ENCODE peak calls at places on chromosomes 1 and 21, in nine cellular contexts. F, E, X, J, S, H, L, N and U are unnamed samples.

GRCh38 chr1:46131727-46132528 is 501 bp downstream of the PIK3R3 start:
- DNase-seq in E (peak; percentile 51), H (peak; percentile 2), L (peak; percentile 35), X (peak; percentile 21), N (peak; percentile 60), F (peak; percentile 30), S (peak; percentile 27), J (no peak), U (no peak)

GRCh38 chr1:95252422-95252821 is 18.4 kb downstream of the RWDD3 start:
- DNase-seq in L (no peak), J (no peak), X (no peak), N (no peak), H (no peak), E (no peak), S (no peak), F (no peak), U (no peak)

GRCh38 chr1:47023268-47024137 is at the start of gene CYP4X1:
- DNase-seq in X (peak; percentile 47), N (no peak), L (peak; percentile 12), E (no peak), J (no peak), F (no peak), H (no peak), S (peak; percentile 35), U (no peak)

GRCh38 chr1:227192163-227192562 is 126.1 kb downstream of the CDC42BPA start:
- DNase-seq in S (peak; percentile 44), E (peak; percentile 72), J (no peak), L (peak; percentile 98), N (no peak), F (peak; percentile 7), H (no peak), X (peak; percentile 87), U (no peak)

GRCh38 chr1:21857840-21858670 is 46.0 kb downstream of the LDLRAD2 start:
- DNase-seq in L (no peak), E (no peak), S (no peak), F (no peak), H (no peak), N (no peak), X (peak; percentile 10), J (no peak), U (no peak)

GRCh38 chr1:198496216-198497143 is 44.0 kb downstream of the ATP6V1G3 start:
- DNase-seq in H (no peak), J (no peak), F (no peak), L (peak; percentile 74), X (peak; percentile 47), E (no peak), N (no peak), S (no peak), U (no peak)

GRCh38 chr1:94255476-94255875 is 18.1 kb upstream of the ARHGAP29 start:
- DNase-seq in L (peak; percentile 49), H (no peak), E (no peak), S (no peak), X (peak; percentile 52), N (no peak), J (no peak), F (no peak), U (no peak)

GRCh38 chr1:95437011-95437410 is 203.0 kb downstream of the RWDD3 start:
- DNase-seq in J (no peak), F (no peak), H (no peak), E (no peak), L (no peak), N (no peak), X (no peak), S (no peak), U (no peak)

GRCh38 chr1:111621050-111621449 is 1.5 kb downstream of the RAP1A start:
- DNase-seq in S (no peak), X (peak; percentile 61), H (peak; percentile 17), L (peak; percentile 13), J (no peak), E (peak; percentile 52), F (no peak), N (no peak), U (no peak)

GRCh38 chr1:201019321-201019977 is 4.1 kb downstream of the KIF21B start:
- DNase-seq in L (peak; percentile 10), F (no peak), E (peak; percentile 94), X (peak; percentile 77), S (peak; percentile 43), J (no peak), H (peak; percentile 87), N (peak; percentile 63), U (no peak)

GRCh38 chr21:41611966-41612606 is 104.1 kb upstream of the TMPRSS2 start:
- DNase-seq in X (peak; percentile 29), L (peak; percentile 48), F (no peak), J (no peak), N (no peak), S (peak; percentile 66), H (no peak), E (peak; percentile 32), U (no peak)
- TF ChIP-seq CTCF in X (peak; percentile 29), L (peak; percentile 22), F (peak; percentile 71), J (no peak), N (no peak), S (peak; percentile 43), H (no peak), E (no peak), U (no peak)

GRCh38 chr1:1853593-1854257 is 37.2 kb downstream of the GNB1 start:
- DNase-seq in L (no peak), N (no peak), J (no peak), F (peak; percentile 76), H (no peak), X (no peak), E (no peak), S (no peak), U (no peak)

GRCh38 chr1:1862905-1863547 is 27.9 kb downstream of the GNB1 start:
- DNase-seq in S (no peak), E (peak; percentile 23), J (no peak), L (peak; percentile 42), X (no peak), H (no peak), N (no peak), F (no peak), U (no peak)

GRCh38 chr1:1857096-1857703 is 33.7 kb downstream of the GNB1 start:
- DNase-seq in S (no peak), E (no peak), X (no peak), J (no peak), H (no peak), L (no peak), N (no peak), F (no peak), U (no peak)

GRCh38 chr1:1861339-1861730 is 29.6 kb downstream of the GNB1 start:
- DNase-seq in N (no peak), H (no peak), L (no peak), E (no peak), J (no peak), F (no peak), X (no peak), S (no peak), U (no peak)

DNA sequence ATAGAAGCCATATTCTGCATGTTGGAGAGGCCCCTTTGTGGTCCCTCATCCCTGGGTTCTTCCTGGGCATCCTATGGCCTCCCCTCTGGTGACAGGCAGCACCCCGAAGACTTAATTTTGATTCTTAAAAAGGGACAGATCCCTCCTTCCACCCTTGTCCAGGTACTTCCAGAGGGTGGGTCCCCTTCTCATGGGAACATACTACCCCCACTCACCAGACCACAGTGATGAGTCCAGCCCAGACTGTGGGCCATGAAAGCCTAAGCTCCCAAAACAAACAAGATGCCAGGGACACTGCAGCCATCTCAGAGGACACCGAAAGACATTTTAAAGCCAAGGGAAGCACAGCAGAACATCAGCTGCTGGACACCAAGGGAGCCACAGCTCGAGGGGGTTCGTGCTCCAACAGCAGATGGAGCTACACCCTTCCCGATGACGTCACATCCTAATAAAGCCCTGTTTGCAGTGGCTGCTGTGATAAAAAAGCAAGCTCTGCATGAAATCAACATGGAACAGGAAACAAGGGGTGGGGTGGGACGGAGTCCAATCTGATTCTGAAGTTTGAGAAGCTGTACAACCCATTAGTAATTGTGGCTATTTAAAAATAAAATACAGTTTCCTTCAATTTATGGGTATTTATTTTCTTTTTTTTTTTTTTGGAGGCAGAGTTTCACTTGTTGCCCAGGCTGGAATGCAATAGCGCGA is 32.4 kb downstream of the GNB1 start:
- DNase-seq in L (peak; percentile 97), J (peak; percentile 85), E (no peak), X (peak; percentile 96), H (peak; percentile 26), S (peak; percentile 70), F (peak; percentile 92), N (peak; percentile 94), U (no peak)
- TF ChIP-seq CTCF in L (peak; percentile 65), J (no peak), E (no peak), X (peak; percentile 58), H (peak; percentile 9), S (peak; percentile 27), F (peak; percentile 54), N (no peak), U (peak; percentile 56)

GRCh38 chr1:234542211-234542850 is 63.4 kb upstream of the TARBP1 start:
- DNase-seq in S (peak; percentile 60), H (no peak), L (no peak), E (no peak), J (no peak), X (no peak), N (no peak), F (peak; percentile 72), U (no peak)

GRCh38 chr1:234545512-234546386 is 64.2 kb downstream of the IRF2BP2 start:
- DNase-seq in J (no peak), L (no peak), X (no peak), F (no peak), E (no peak), N (no peak), S (peak; percentile 82), H (no peak), U (no peak)

GRCh38 chr1:234541281-234541975 is 62.4 kb upstream of the TARBP1 start:
- DNase-seq in X (peak; percentile 59), E (no peak), F (no peak), J (no peak), L (peak; percentile 68), H (no peak), N (peak; percentile 55), S (no peak), U (no peak)

GRCh38 chr1:234544094-234544579 is 65.2 kb upstream of the TARBP1 start:
- DNase-seq in F (peak; percentile 71), H (peak; percentile 68), X (peak; percentile 99), N (peak; percentile 84), E (no peak), S (peak; percentile 68), L (peak; percentile 98), J (no peak), U (no peak)

DNA sequence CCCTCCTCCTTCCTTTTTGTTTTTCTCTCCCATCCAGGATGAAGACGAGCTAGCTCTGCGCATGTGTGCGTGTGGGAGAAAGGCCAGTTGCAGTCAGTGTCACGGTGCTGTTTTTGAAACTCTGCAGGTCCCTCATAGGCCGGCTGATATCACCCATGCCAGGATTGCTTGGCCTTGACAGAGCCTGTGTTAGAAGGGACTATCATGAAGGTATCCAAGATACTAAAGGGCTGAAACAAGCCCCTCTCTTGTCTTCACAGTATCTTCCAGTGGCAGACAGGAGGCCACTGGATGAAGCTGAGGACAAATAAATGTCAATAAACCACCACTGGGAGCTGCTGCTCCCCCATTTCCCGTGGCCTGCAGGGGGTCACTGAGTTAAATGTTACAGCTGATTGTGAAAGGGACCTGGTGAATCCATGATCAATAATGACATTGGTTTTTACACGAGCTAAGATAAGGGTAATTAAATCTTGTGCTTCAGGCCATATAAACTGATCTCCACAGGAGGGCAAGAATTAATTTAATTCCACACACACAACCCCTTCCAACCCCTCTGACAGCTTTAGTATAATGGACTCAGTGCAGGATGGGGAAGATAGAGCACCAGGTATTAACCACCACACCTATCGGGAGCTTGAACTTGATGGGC is 64.6 kb upstream of the TARBP1 start:
- DNase-seq in E (no peak), F (no peak), S (peak; percentile 81), H (no peak), L (no peak), J (no peak), N (peak; percentile 63), X (no peak), U (no peak)
- TF ChIP-seq CTCF in E (no peak), F (no peak), S (peak; percentile 18), H (no peak), L (no peak), J (no peak), N (no peak), X (no peak), U (no peak)

GRCh38 chr1:175319112-175319911 is 126.7 kb upstream of the KIAA0040 start:
- DNase-seq in S (peak; percentile 91), N (peak; percentile 87), L (peak; percentile 74), J (peak; percentile 89), E (peak; percentile 82), H (peak; percentile 62), F (peak; percentile 70), X (peak; percentile 80), U (no peak)
- TF ChIP-seq CTCF in S (peak; percentile 96), N (peak; percentile 90), L (peak; percentile 83), J (peak; percentile 78), E (peak; percentile 84), H (peak; percentile 94), F (peak; percentile 93), X (peak; percentile 87), U (peak; percentile 84)